ENCODE peak calls at places on chromosomes 1 and 21, in ten cellular contexts. T is NCI-H1092; W is Caco-2; Z is activated T-cell treated with anti-CD3 and anti-CD28 coated beads for 1 hour; O is activated CD4-positive, alpha-beta T cell treated with anti-CD3 and anti-CD28 coated beads for 48 hours; Y is stimulated activated CD8-positive, alpha-beta memory T cell treated with anti-CD3 and anti-CD28 coated beads, Interleukin-7, amount 100 ng/mL, for 4 hours; S is MM.1S; V is progenitor cell of endocrine pancreas; M is brain microvascular endothelial cell; F is HT1080. X is an unnamed sample.

GRCh38 chr1:248807067-248807737 is 18.5 kb downstream of the SH3BP5L start:
- DNase-seq in T (peak), W (peak), Z (peak), O (peak), Y (peak), S (peak), V (peak), M (no peak), F (peak), X (peak)

GRCh38 chr1:232558974-232559373 is 71.0 kb downstream of the SIPA1L2 start:
- DNase-seq in T (no peak), W (no peak), Z (no peak), O (no peak), Y (no peak), S (no peak), V (no peak), M (no peak), F (no peak), X (no peak)

GRCh38 chr1:151530461-151530860 is 9.6 kb upstream of the TUFT1 start:
- DNase-seq in T (no peak), W (no peak), Z (no peak), O (no peak), Y (no peak), S (no peak), V (no peak), M (no peak), F (no peak), X (no peak)

GRCh38 chr1:66022904-66023620 is 230.4 kb downstream of the PDE4B start:
- DNase-seq in T (no peak), W (no peak), Z (no peak), O (no peak), Y (no peak), S (peak), V (no peak), M (peak), F (no peak), X (no peak)

GRCh38 chr1:63524166-63524565 is 841 bp downstream of the EFCAB7 start:
- DNase-seq in T (no peak), W (no peak), Z (no peak), O (no peak), Y (no peak), S (peak), V (no peak), M (no peak), F (no peak), X (no peak)

GRCh38 chr1:23727362-23727811 is 15.9 kb upstream of the ELOA start:
- DNase-seq in T (no peak), W (peak), Z (no peak), O (no peak), Y (no peak), S (no peak), V (no peak), M (no peak), F (no peak), X (no peak)

GRCh38 chr1:234969630-234970370 is 158.8 kb downstream of the TOMM20 start:
- DNase-seq in T (peak), W (peak), Z (no peak), O (no peak), Y (no peak), S (no peak), V (peak), M (peak), F (no peak), X (no peak)

GRCh38 chr1:37634554-37635308 is at the start of gene RSPO1:
- DNase-seq in T (no peak), W (no peak), Z (no peak), O (no peak), Y (no peak), S (no peak), V (peak), M (no peak), F (no peak), X (no peak)

GRCh38 chr1:162077900-162078299 is 8.4 kb downstream of the NOS1AP start:
- DNase-seq in T (no peak), W (no peak), Z (no peak), O (no peak), Y (no peak), S (no peak), V (no peak), M (no peak), F (no peak), X (no peak)

GRCh38 chr21:33367309-33367973 is 35.8 kb upstream of the IFNGR2 start:
- DNase-seq in T (no peak), W (no peak), Z (no peak), O (no peak), Y (no peak), S (no peak), V (no peak), M (no peak), F (peak), X (no peak)

GRCh38 chr1:159889202-159889601 is 10.8 kb downstream of the CFAP45 start:
- DNase-seq in T (no peak), W (no peak), Z (no peak), O (no peak), Y (no peak), S (peak), V (no peak), M (no peak), F (peak), X (no peak)

GRCh38 chr1:192401832-192402231 is 85.0 kb downstream of the RGS21 start:
- DNase-seq in T (no peak), W (no peak), Z (no peak), O (no peak), Y (no peak), S (no peak), V (no peak), M (peak), F (peak), X (no peak)

GRCh38 chr1:53475661-53476060 is 16.5 kb downstream of the DMRTB1 start:
- DNase-seq in T (no peak), W (no peak), Z (no peak), O (no peak), Y (no peak), S (no peak), V (no peak), M (no peak), F (no peak), X (no peak)

GRCh38 chr1:37574834-37575479 is 18.2 kb downstream of the DNALI1 start:
- DNase-seq in T (no peak), W (no peak), Z (no peak), O (no peak), Y (no peak), S (no peak), V (no peak), M (peak), F (peak), X (no peak)

GRCh38 chr1:180158149-180159147 is 3.8 kb downstream of the QSOX1 start:
- DNase-seq in T (no peak), W (no peak), Z (no peak), O (no peak), Y (no peak), S (no peak), V (no peak), M (no peak), F (no peak), X (no peak)

GRCh38 chr1:153881764-153882163 is 41.0 kb downstream of the GATAD2B start:
- DNase-seq in T (peak), W (no peak), Z (no peak), O (no peak), Y (no peak), S (no peak), V (no peak), M (peak), F (no peak), X (no peak)

GRCh38 chr21:38659936-38660332 is 145.8 kb upstream of the ETS2 start:
- DNase-seq in T (no peak), W (no peak), Z (no peak), O (no peak), Y (no peak), S (no peak), V (no peak), M (no peak), F (no peak), X (no peak)

GRCh38 chr21:41958886-41959563 is 5.2 kb upstream of the C2CD2 start:
- DNase-seq in T (no peak), W (no peak), Z (no peak), O (no peak), Y (no peak), S (no peak), V (no peak), M (no peak), F (no peak), X (no peak)

GRCh38 chr1:214637125-214637524 is 34.1 kb downstream of the CENPF start:
- DNase-seq in T (no peak), W (no peak), Z (no peak), O (no peak), Y (no peak), S (no peak), V (no peak), M (no peak), F (no peak), X (no peak)

GRCh38 chr1:36301220-36301619 is 4.9 kb upstream of the SH3D21 start:
- DNase-seq in T (no peak), W (no peak), Z (no peak), O (no peak), Y (no peak), S (no peak), V (no peak), M (no peak), F (no peak), X (no peak)

GRCh38 chr1:94401206-94401605 is 17.0 kb upstream of the ABCD3 start:
- DNase-seq in T (no peak), W (no peak), Z (no peak), O (no peak), Y (no peak), S (no peak), V (no peak), M (no peak), F (no peak), X (no peak)

GRCh38 chr1:65939187-65939586 is 146.5 kb downstream of the PDE4B start:
- DNase-seq in T (no peak), W (no peak), Z (no peak), O (no peak), Y (no peak), S (no peak), V (no peak), M (no peak), F (no peak), X (no peak)

GRCh38 chr1:1177452-1178206 is 3.9 kb downstream of the TTLL10 start:
- DNase-seq in T (no peak), W (peak), Z (no peak), O (no peak), Y (no peak), S (no peak), V (no peak), M (no peak), F (no peak), X (no peak)